ENCODE peak calls at places on chromosomes 7 and 10, in five cellular contexts. One of them, this sample, is unnamed.
A peak's percentile ranks its signal among the peaks of the same experiment; 100 is the strongest.

GRCh38 chr7:12715372-12716133 is 28.1 kb downstream of the ARL4A start:
- DNase-seq in GM20000: no peak
- DNase-seq in NCI-H510A treated with DMSO at 0.1 percent for 48 hours: peak; percentile 84
- DNase-seq in foreskin fibroblast: peak; percentile 98
- DNase-seq in upper lobe of right lung: peak; percentile 82
- DNase-seq in this sample: peak; percentile 99

GRCh38 chr10:53440641-53441040 is 668.1 kb upstream of the MBL2 start:
- DNase-seq in GM20000: no peak
- DNase-seq in NCI-H510A treated with DMSO at 0.1 percent for 48 hours: no peak
- DNase-seq in foreskin fibroblast: no peak
- DNase-seq in upper lobe of right lung: no peak
- DNase-seq in this sample: no peak

GRCh38 chr7:130468612-130469011 is 23.3 kb upstream of the MEST start:
- DNase-seq in GM20000: no peak
- DNase-seq in NCI-H510A treated with DMSO at 0.1 percent for 48 hours: no peak
- DNase-seq in foreskin fibroblast: no peak
- DNase-seq in upper lobe of right lung: no peak
- DNase-seq in this sample: no peak

GRCh38 chr10:15897282-15897681 is 37.0 kb upstream of the MINDY3 start:
- DNase-seq in GM20000: no peak
- DNase-seq in NCI-H510A treated with DMSO at 0.1 percent for 48 hours: no peak
- DNase-seq in foreskin fibroblast: peak; percentile 12
- DNase-seq in upper lobe of right lung: no peak
- DNase-seq in this sample: peak; percentile 37

GRCh38 chr10:118062798-118063238 is 16.1 kb upstream of the RAB11FIP2 start:
- DNase-seq in GM20000: no peak
- DNase-seq in NCI-H510A treated with DMSO at 0.1 percent for 48 hours: no peak
- DNase-seq in foreskin fibroblast: no peak
- DNase-seq in upper lobe of right lung: no peak
- DNase-seq in this sample: no peak

GRCh38 chr10:60490013-60490412 is 100.3 kb upstream of the ANK3 start:
- DNase-seq in GM20000: no peak
- DNase-seq in NCI-H510A treated with DMSO at 0.1 percent for 48 hours: no peak
- DNase-seq in foreskin fibroblast: no peak
- DNase-seq in upper lobe of right lung: no peak
- DNase-seq in this sample: peak; percentile 62

GRCh38 chr10:62130948-62131347 is 137.7 kb downstream of the RTKN2 start:
- DNase-seq in GM20000: no peak
- DNase-seq in NCI-H510A treated with DMSO at 0.1 percent for 48 hours: no peak
- DNase-seq in foreskin fibroblast: peak; percentile 90
- DNase-seq in upper lobe of right lung: no peak
- DNase-seq in this sample: peak; percentile 91

GRCh38 chr7:57404343-57404966 is 45.5 kb upstream of the ZNF716 start:
- DNase-seq in GM20000: no peak
- DNase-seq in NCI-H510A treated with DMSO at 0.1 percent for 48 hours: no peak
- DNase-seq in foreskin fibroblast: no peak
- DNase-seq in upper lobe of right lung: peak; percentile 73
- DNase-seq in this sample: no peak

GRCh38 chr10:97792058-97792721 is 20.4 kb upstream of the SFRP5 start:
- DNase-seq in GM20000: peak; percentile 79
- DNase-seq in NCI-H510A treated with DMSO at 0.1 percent for 48 hours: peak; percentile 81
- DNase-seq in foreskin fibroblast: peak; percentile 78
- DNase-seq in upper lobe of right lung: peak; percentile 84
- DNase-seq in this sample: peak; percentile 32

GRCh38 chr10:97328646-97329453 is 5.7 kb downstream of the FRAT2 start:
- DNase-seq in GM20000: peak; percentile 42
- DNase-seq in NCI-H510A treated with DMSO at 0.1 percent for 48 hours: no peak
- DNase-seq in foreskin fibroblast: no peak
- DNase-seq in upper lobe of right lung: no peak
- DNase-seq in this sample: no peak

GRCh38 chr10:14186245-14186644 is 144.5 kb downstream of the FRMD4A start:
- DNase-seq in GM20000: no peak
- DNase-seq in NCI-H510A treated with DMSO at 0.1 percent for 48 hours: no peak
- DNase-seq in foreskin fibroblast: no peak
- DNase-seq in upper lobe of right lung: no peak
- DNase-seq in this sample: peak; percentile 20

GRCh38 chr7:45414226-45414625 is 159.9 kb upstream of the ADCY1 start:
- DNase-seq in GM20000: no peak
- DNase-seq in NCI-H510A treated with DMSO at 0.1 percent for 48 hours: no peak
- DNase-seq in foreskin fibroblast: no peak
- DNase-seq in upper lobe of right lung: no peak
- DNase-seq in this sample: no peak

GRCh38 chr7:15684834-15685233 is 1.6 kb downstream of the MEOX2 start:
- DNase-seq in GM20000: no peak
- DNase-seq in NCI-H510A treated with DMSO at 0.1 percent for 48 hours: peak; percentile 25
- DNase-seq in foreskin fibroblast: peak; percentile 52
- DNase-seq in upper lobe of right lung: no peak
- DNase-seq in this sample: no peak

GRCh38 chr7:3043544-3044395 is at the start of gene CARD11:
- DNase-seq in GM20000: peak; percentile 85
- DNase-seq in NCI-H510A treated with DMSO at 0.1 percent for 48 hours: no peak
- DNase-seq in foreskin fibroblast: no peak
- DNase-seq in upper lobe of right lung: no peak
- DNase-seq in this sample: no peak